ENCODE peak calls at places on chromosomes 11 and 22, in six cellular contexts. E is effector CD4-positive, alpha-beta T cell; N is KBM-7; G is CD8-positive, alpha-beta T cell; X is HL-60; C is NCI-H524. U is an unnamed sample.

GRCh38 chr11:123407124-123407995 is 22.7 kb upstream of the GRAMD1B start:
- DNase-seq in E (peak), N (peak), G (peak), X (peak), C (peak), U (no peak)

GRCh38 chr22:20843501-20843900 is 15.1 kb downstream of the PI4KA start:
- DNase-seq in E (no peak), N (no peak), G (no peak), X (no peak), C (no peak), U (no peak)

GRCh38 chr11:5004429-5005274 is 10.0 kb downstream of the OR51L1 start:
- DNase-seq in E (no peak), N (peak), G (no peak), X (peak), C (peak), U (no peak)

GRCh38 chr11:64285885-64286800 is 495 bp downstream of the GPR137 start:
- DNase-seq in E (no peak), N (no peak), G (no peak), X (no peak), C (no peak), U (no peak)

GRCh38 chr11:2446590-2447252 is 1.9 kb downstream of the KCNQ1 start:
- DNase-seq in E (no peak), N (peak), G (no peak), X (no peak), C (no peak), U (no peak)

GRCh38 chr22:34481090-34481489 is 560.8 kb upstream of the LARGE1 start:
- DNase-seq in E (no peak), N (no peak), G (no peak), X (no peak), C (no peak), U (no peak)

GRCh38 chr22:29000225-29000556 is 61.4 kb downstream of the C22orf31 start:
- DNase-seq in E (no peak), N (no peak), G (no peak), X (no peak), C (no peak), U (no peak)

GRCh38 chr11:33168605-33169240 is 7.4 kb upstream of the CSTF3 start:
- DNase-seq in E (no peak), N (no peak), G (no peak), X (no peak), C (no peak), U (no peak)

GRCh38 chr11:88301478-88302140 is 35.9 kb downstream of the CTSC start:
- DNase-seq in E (no peak), N (no peak), G (no peak), X (no peak), C (no peak), U (no peak)

GRCh38 chr11:69965821-69966582 is 112.1 kb upstream of the ANO1 start:
- DNase-seq in E (no peak), N (no peak), G (no peak), X (no peak), C (no peak), U (no peak)

GRCh38 chr11:100930185-100930778 is 199.3 kb downstream of the PGR start:
- DNase-seq in E (no peak), N (peak), G (no peak), X (no peak), C (no peak), U (no peak)

GRCh38 chr22:27919943-27920755 is 1.1 kb upstream of the PITPNB start:
- DNase-seq in E (no peak), N (no peak), G (no peak), X (no peak), C (peak), U (peak)

GRCh38 chr22:36870250-36870649 is 9.4 kb downstream of the NCF4 start:
- DNase-seq in E (no peak), N (no peak), G (no peak), X (no peak), C (no peak), U (no peak)

GRCh38 chr11:93704237-93704636 is 37.1 kb downstream of the TAF1D start:
- DNase-seq in E (no peak), N (no peak), G (no peak), X (no peak), C (no peak), U (no peak)

GRCh38 chr22:38110863-38111852 is 674 bp upstream of the BAIAP2L2 start:
- DNase-seq in E (no peak), N (no peak), G (no peak), X (no peak), C (no peak), U (no peak)

GRCh38 chr11:96086111-96086510 is 162.2 kb upstream of the MTMR2 start:
- DNase-seq in E (no peak), N (no peak), G (no peak), X (no peak), C (no peak), U (no peak)

GRCh38 chr22:32237905-32238304 is 17.2 kb downstream of the SLC5A4 start:
- DNase-seq in E (no peak), N (no peak), G (no peak), X (no peak), C (no peak), U (no peak)

GRCh38 chr11:69770525-69770924 is 4.6 kb downstream of the FGF4 start:
- DNase-seq in E (no peak), N (no peak), G (no peak), X (no peak), C (no peak), U (no peak)

GRCh38 chr11:36427079-36427478 is 83.0 kb downstream of the TRAF6 start:
- DNase-seq in E (no peak), N (no peak), G (no peak), X (peak), C (no peak), U (no peak)

GRCh38 chr11:37465221-37465620 is 867.2 kb upstream of the RAG2 start:
- DNase-seq in E (no peak), N (no peak), G (no peak), X (no peak), C (no peak), U (no peak)

GRCh38 chr11:68652683-68653156 is 31.6 kb upstream of the GAL start:
- DNase-seq in E (no peak), N (no peak), G (no peak), X (no peak), C (no peak), U (no peak)

GRCh38 chr22:44224166-44224565 is 43.4 kb downstream of the PARVG start:
- DNase-seq in E (no peak), N (no peak), G (no peak), X (no peak), C (no peak), U (peak)

GRCh38 chr11:64348611-64349387 is 8.8 kb downstream of the CCDC88B start:
- DNase-seq in E (no peak), N (no peak), G (no peak), X (no peak), C (peak), U (no peak)

GRCh38 chr11:130159657-130160459 is at the start of gene ST14:
- DNase-seq in E (no peak), N (no peak), G (no peak), X (no peak), C (no peak), U (no peak)

GRCh38 chr22:46414704-46415103 is 79.2 kb downstream of the TRMU start:
- DNase-seq in E (no peak), N (no peak), G (no peak), X (no peak), C (no peak), U (no peak)

U was measured in vagina.